ENCODE peak calls at places on chromosomes 5 and 9, in six cellular contexts. Z is naive thymus-derived CD4-positive, alpha-beta T cell; V is fibroblast of mammary gland; K is tibial artery; P is PC-9; E is neural progenitor cell. B is an unnamed sample.

GRCh38 chr5:132836852-132837251 is 6.4 kb upstream of the SHROOM1 start:
- DNase-seq in V (no peak), K (no peak), P (no peak), E (no peak), Z (no peak), B (no peak)

GRCh38 chr5:95184924-95185323 is 100.0 kb downstream of the MCTP1 start:
- DNase-seq in E (no peak), P (no peak), K (no peak), V (no peak), Z (no peak), B (no peak)

GRCh38 chr5:9340095-9340494 is 205.8 kb downstream of the SEMA5A start:
- DNase-seq in E (no peak), Z (no peak), K (no peak), V (peak), P (no peak), B (no peak)

GRCh38 chr5:175840050-175840841 is 31.1 kb upstream of the CPLX2 start:
- DNase-seq in K (no peak), E (peak), Z (no peak), V (peak), P (no peak), B (no peak)

GRCh38 chr5:1827410-1828397 is 26.5 kb downstream of the NDUFS6 start:
- DNase-seq in E (peak), K (no peak), V (no peak), P (no peak), Z (no peak), B (no peak)

GRCh38 chr5:96927008-96927407 is 8.9 kb upstream of the LNPEP start:
- DNase-seq in Z (no peak), V (peak), P (no peak), E (no peak), K (no peak), B (no peak)

GRCh38 chr9:126844085-126844484 is 16.4 kb upstream of the ZBTB34 start:
- DNase-seq in Z (no peak), K (no peak), E (no peak), V (peak), P (no peak), B (no peak)

GRCh38 chr9:33076031-33076359 is 479 bp downstream of the SMU1 start:
- DNase-seq in Z (no peak), E (peak), P (no peak), K (peak), V (peak), B (no peak)

GRCh38 chr9:65458992-65459391 is 174.0 kb upstream of the FOXD4L5 start:
- DNase-seq in V (no peak), Z (no peak), E (no peak), K (no peak), P (no peak), B (no peak)

GRCh38 chr5:97425511-97425910 is 242.5 kb upstream of the RIOK2 start:
- DNase-seq in K (no peak), V (peak), P (peak), Z (no peak), E (peak), B (no peak)

GRCh38 chr5:65262590-65263189 is 219.0 kb downstream of the ADAMTS6 start:
- DNase-seq in E (peak), Z (no peak), V (peak), P (no peak), K (no peak), B (no peak)

GRCh38 chr9:102550266-102550665 is 444.9 kb upstream of the CYLC2 start:
- DNase-seq in E (no peak), P (no peak), Z (no peak), V (no peak), K (no peak), B (no peak)

GRCh38 chr9:102551346-102551745 is 443.8 kb upstream of the CYLC2 start:
- DNase-seq in P (no peak), E (no peak), Z (no peak), V (no peak), K (no peak), B (no peak)
- H3K4me3 ChIP-seq in P (no peak), E (no peak), Z (no peak), V (no peak), K (no peak), B (no peak)

DNA sequence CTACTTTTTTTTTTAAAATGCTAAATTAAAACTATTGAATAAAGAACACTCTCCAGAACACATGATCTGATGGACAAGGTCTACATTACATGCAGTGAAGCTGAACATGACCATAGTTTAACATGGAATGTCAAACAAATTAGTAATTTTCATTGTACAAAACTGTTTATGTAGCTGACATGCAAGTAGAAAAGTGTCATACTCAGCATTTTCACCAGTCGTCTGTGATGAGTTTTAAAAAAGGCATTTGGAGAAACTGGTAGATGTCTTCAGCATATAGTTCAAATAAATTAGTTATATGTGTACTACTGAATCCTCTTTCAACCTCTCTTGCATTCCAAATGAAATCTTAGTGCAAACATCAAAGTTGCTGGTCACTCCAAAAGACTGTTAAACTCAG is 301.9 kb downstream of the FER start:
- DNase-seq in P (no peak), Z (no peak), K (no peak), E (no peak), V (no peak), B (no peak)
- H3K4me3 ChIP-seq in P (no peak), Z (no peak), K (no peak), E (no peak), V (no peak), B (no peak)

DNA sequence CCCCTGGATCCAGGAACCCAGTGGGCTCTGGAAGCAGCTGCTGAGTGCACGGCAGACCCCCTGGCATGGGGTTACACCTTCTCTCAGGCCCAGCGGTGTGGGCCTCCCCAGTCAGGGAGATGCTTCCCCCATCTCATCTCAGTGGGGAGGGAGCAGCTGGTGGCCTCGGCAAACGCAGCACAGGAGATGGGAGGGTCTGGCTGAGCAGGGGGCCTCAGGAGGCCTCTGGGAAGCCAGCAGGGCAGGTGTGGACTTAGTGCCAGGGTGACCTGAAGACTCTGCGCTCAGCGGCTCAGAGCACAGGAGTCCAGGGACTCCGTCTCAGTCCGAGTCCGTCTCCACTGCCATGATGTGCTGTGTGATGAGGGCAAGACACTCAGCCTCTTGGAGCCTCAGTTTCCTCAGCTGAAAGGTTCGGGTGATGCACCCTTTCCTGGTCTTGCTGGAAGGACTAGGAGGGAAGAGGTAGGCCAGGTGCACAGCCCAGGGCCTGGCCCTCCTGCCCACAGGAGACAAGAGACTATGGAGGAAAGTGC is 100.6 kb downstream of the GTF3C4 start:
- DNase-seq in V (no peak), K (no peak), E (no peak), Z (no peak), P (no peak), B (no peak)
- H3K4me3 ChIP-seq in V (peak), K (peak), E (peak), Z (peak), P (no peak), B (no peak)

GRCh38 chr5:147507480-147508126 is 2.3 kb downstream of the DPYSL3 start:
- DNase-seq in K (peak), Z (no peak), P (no peak), E (no peak), V (peak), B (no peak)

GRCh38 chr5:147509710-147510651 is at the start of gene DPYSL3:
- DNase-seq in E (peak), V (peak), K (peak), Z (no peak), P (peak), B (no peak)

GRCh38 chr5:147510885-147511284 is 1.0 kb upstream of the DPYSL3 start:
- DNase-seq in Z (no peak), K (no peak), E (no peak), P (no peak), V (no peak), B (no peak)

GRCh38 chr5:147509041-147509709 is 693 bp downstream of the DPYSL3 start:
- DNase-seq in Z (no peak), V (peak), P (no peak), E (peak), K (peak), B (no peak)

GRCh38 chr5:147508711-147509040 is 1.2 kb downstream of the DPYSL3 start:
- DNase-seq in V (no peak), E (no peak), P (no peak), K (no peak), Z (no peak), B (no peak)
- H3K4me3 ChIP-seq in V (peak), E (peak), P (no peak), K (peak), Z (no peak), B (peak)

DNA sequence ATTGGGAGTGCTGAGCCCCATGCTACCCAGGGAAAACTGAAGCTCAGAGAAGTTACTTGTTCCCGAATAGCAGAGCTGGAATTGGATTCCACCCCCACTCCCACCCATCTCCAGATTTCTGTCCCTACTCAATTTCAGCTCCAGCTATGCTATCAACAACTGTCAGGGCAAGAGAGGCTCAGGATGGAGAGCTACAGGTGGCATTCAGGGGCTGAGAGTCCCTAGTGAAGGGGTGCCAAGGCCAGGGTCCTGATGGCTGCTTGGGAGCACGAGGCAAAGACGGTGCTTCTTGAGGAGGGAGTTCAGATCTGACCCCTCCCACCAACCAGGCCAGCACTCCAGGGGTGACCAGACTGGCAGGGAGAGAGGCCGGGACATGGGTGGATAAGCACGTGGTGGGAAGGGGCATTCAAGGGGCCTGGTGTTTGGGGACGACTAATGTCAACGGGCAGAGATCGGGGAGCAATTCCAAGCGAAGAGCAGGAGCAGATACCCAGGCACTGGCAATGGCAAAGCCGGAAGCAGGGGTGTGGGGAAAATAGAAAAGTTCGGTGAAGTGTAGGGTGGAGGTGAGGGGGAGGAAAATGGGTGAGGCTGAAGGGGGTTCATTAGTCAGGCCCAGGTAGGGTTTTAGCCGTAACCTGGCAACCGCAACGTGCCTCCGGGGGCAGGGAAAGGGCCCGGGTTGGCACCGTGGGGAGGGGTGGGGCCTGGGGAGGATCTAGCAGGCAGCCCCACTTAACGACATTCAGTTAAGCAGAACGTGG is 4.6 kb downstream of the RGS14 start:
- DNase-seq in V (no peak), Z (no peak), E (no peak), P (no peak), K (no peak), B (no peak)
- H3K4me3 ChIP-seq in V (no peak), Z (peak), E (peak), P (peak), K (no peak), B (peak)

B was measured in Panc1.